ENCODE peak calls at places on chromosomes 2 and 18, in four cellular contexts. S, B, X and Q are unnamed samples.

GRCh38 chr2:233690444-233690843 is 2.2 kb upstream of the UGT1A6 start:
- DNase-seq in S (no peak), B (no peak), X (no peak), Q (no peak)

GRCh38 chr2:189549440-189549832 is 31.1 kb downstream of the SLC40A1 start:
- DNase-seq in S (no peak), B (no peak), X (no peak), Q (no peak)

GRCh38 chr2:220544049-220544448 is 916.6 kb downstream of the SLC4A3 start:
- DNase-seq in S (no peak), B (no peak), X (no peak), Q (no peak)

GRCh38 chr2:26560892-26561291 is 80.3 kb downstream of the CIB4 start:
- DNase-seq in S (no peak), B (no peak), X (no peak), Q (no peak)

GRCh38 chr2:165067958-165068612 is 112.8 kb upstream of the SLC38A11 start:
- DNase-seq in S (peak), B (peak), X (no peak), Q (peak)

GRCh38 chr2:112256654-112257053 is 1.8 kb upstream of the ZC3H8 start:
- DNase-seq in S (no peak), B (peak), X (no peak), Q (no peak)

GRCh38 chr2:217256261-217256660 is 396.4 kb upstream of the TNP1 start:
- DNase-seq in S (no peak), B (no peak), X (no peak), Q (no peak)

GRCh38 chr2:239739206-239739605 is 285.9 kb downstream of the NDUFA10 start:
- DNase-seq in S (no peak), B (no peak), X (no peak), Q (no peak)

GRCh38 chr2:226076529-226076928 is 677.0 kb downstream of the NYAP2 start:
- DNase-seq in S (no peak), B (no peak), X (no peak), Q (no peak)

GRCh38 chr18:61602836-61603235 is 269.6 kb downstream of the CDH20 start:
- DNase-seq in S (no peak), B (no peak), X (no peak), Q (no peak)

GRCh38 chr2:150279673-150280072 is 207.8 kb downstream of the RND3 start:
- DNase-seq in S (no peak), B (no peak), X (no peak), Q (no peak)

GRCh38 chr18:8702668-8703067 is 2.7 kb upstream of the MTCL1 start:
- DNase-seq in S (no peak), B (no peak), X (no peak), Q (no peak)

GRCh38 chr2:183868707-183869106 is 729.6 kb upstream of the ZNF804A start:
- DNase-seq in S (no peak), B (no peak), X (no peak), Q (no peak)

GRCh38 chr2:183866666-183867065 is 731.7 kb upstream of the ZNF804A start:
- DNase-seq in S (no peak), B (no peak), X (no peak), Q (no peak)

GRCh38 chr2:183867206-183867605 is 731.1 kb upstream of the ZNF804A start:
- DNase-seq in S (no peak), B (no peak), X (no peak), Q (no peak)

GRCh38 chr2:183872131-183872530 is 726.2 kb upstream of the ZNF804A start:
- DNase-seq in S (no peak), B (no peak), X (no peak), Q (no peak)

GRCh38 chr2:183868153-183868552 is 730.2 kb upstream of the ZNF804A start:
- DNase-seq in S (no peak), B (no peak), X (no peak), Q (no peak)
- TF ChIP-seq ELF4 in S (no peak), B (no peak), X (no peak), Q (no peak)

DNA sequence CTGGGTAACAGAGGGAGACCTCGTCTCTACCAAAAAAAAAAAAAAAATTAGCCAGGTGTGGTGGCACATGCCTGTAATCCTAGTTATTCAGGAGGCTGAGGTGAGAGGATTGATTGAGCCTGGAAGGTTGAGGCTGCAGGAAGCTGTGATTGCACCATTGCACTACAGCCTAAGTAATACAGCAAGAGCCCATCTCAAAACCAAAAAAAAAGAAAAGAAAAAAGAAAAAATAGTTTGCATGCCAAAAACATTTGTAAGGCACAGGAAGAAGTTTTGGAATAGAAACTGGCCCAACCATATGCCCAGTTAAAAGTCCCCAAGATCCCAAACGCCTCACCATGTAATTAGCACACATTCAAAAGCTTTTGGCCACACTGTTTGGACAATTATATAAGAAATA is 13.4 kb upstream of the ACOXL start:
- DNase-seq in S (no peak), B (no peak), X (no peak), Q (no peak)
- TF ChIP-seq ELF4 in S (no peak), B (no peak), X (no peak), Q (no peak)

DNA sequence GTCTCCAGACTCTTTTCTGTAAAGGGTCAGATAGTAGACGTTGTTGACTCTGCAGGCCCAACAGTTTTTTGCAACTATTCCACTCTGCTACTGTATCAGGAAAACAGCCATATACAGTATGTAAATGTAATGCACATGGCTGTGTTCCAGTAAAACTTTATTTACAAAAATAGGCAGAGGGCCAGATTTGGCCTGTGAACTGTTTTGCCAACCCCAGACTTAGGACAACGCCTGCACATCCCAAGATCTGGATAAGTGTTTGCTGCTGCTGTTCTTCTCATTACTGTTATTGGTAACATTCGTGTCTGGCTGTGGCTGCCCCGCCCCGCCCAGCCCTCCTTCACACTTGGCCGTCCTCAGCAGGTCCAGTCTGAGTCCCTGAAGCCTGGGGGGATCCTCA is 94.6 kb upstream of the MCFD2 start:
- DNase-seq in S (no peak), B (no peak), X (no peak), Q (no peak)
- TF ChIP-seq ELF4 in S (no peak), B (no peak), X (no peak), Q (no peak)

GRCh38 chr2:174245065-174245464 is 3.3 kb downstream of the OLA1 start:
- DNase-seq in S (peak), B (no peak), X (no peak), Q (no peak)

GRCh38 chr2:174247474-174248186 is 702 bp downstream of the OLA1 start:
- DNase-seq in S (peak), B (peak), X (peak), Q (no peak)

GRCh38 chr2:174248998-174249592 is 763 bp upstream of the OLA1 start:
- DNase-seq in S (no peak), B (no peak), X (no peak), Q (no peak)

GRCh38 chr2:174248187-174248997 is at the start of gene OLA1:
- DNase-seq in S (peak), B (peak), X (peak), Q (peak)

GRCh38 chr2:174246944-174247381 is 1.4 kb downstream of the OLA1 start:
- DNase-seq in S (no peak), B (peak), X (peak), Q (no peak)
- TF ChIP-seq ELF4 in S (no peak), B (no peak), X (no peak), Q (no peak)

DNA sequence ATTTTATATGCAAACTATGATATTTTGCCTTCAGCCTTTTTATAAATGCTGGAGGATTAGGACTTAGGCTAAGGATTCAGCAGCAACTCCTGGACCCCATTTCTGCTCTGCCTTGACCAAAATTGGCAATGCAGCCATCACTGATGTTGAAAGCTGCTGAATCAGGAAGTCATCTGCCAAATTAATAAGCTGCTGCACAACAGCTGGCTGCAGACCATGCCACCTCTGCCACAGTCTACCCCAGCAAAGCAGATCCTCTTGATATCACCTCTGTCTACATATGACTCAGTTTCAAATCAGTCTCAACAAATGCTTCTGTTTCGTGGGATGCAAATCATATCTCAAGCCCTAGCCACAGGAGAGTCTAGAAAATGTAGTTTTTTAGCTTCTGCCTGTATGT is 7.1 kb upstream of the SOS1 start:
- DNase-seq in S (no peak), B (no peak), X (no peak), Q (no peak)
- TF ChIP-seq ELF4 in S (no peak), B (no peak), X (no peak), Q (no peak)

DNA sequence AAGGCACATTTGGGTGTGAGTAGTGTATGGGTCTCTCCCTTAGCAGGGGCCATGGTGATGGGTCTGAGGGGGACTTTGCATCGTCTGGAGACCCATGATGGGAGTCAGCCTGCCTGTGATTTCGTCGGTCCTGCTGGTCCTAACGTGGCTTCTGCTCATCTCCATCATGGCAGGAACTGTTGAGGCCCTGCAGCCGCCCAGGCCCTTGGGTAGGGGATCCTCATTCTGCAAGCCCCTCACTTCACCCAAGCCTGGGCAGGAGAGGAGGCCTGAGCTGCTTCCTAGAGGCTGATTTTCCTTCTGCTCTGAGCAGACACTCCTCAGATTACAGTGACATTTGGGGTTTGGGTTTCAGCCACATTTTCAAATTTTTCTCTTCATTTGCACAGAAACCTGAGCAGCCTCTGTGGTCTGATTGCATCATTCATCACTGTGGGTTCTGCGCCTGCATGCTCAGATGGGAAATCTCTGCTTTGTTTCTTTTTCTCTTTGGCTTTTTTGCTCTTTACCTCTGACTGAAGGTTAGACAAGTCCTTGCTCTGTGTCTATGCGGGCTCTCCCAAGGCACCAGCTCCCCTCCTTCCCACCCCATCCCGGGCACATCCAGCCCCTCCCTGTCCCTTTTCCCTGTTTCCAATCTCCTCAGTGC is 305.2 kb upstream of the HS6ST1 start:
- DNase-seq in S (no peak), B (no peak), X (no peak), Q (no peak)
- TF ChIP-seq ELF4 in S (no peak), B (no peak), X (no peak), Q (no peak)

GRCh38 chr18:31294199-31294747 is 23.7 kb upstream of the DSG1 start:
- DNase-seq in S (no peak), B (no peak), X (no peak), Q (no peak)
- TF ChIP-seq ELF4 in S (no peak), B (no peak), X (no peak), Q (no peak)